ENCODE peak calls at places on chromosomes 13 and 19, in seven cellular contexts. Q is SK-N-SH, C is OCI-LY7, T is hepatocyte, U is GM23248, W is HCT116, X is GM23338. H is an unnamed sample. For H4K20me1, the result is how much of the 10 kb centered on the place peaks cover.

GRCh38 chr19:50430888-50431342 is 1.8 kb upstream of the MYBPC2 start:
- DNase-seq in W (no peak), X (peak), U (peak), C (peak), T (no peak), Q (no peak), H (peak)

GRCh38 chr13:106523566-106523965 is 11.9 kb downstream of the EFNB2 start:
- DNase-seq in Q (peak), U (no peak), T (no peak), W (no peak), C (no peak), X (no peak), H (no peak)

GRCh38 chr19:50431343-50432220 is 1.1 kb upstream of the MYBPC2 start:
- DNase-seq in T (peak), Q (peak), U (peak), C (peak), W (peak), X (peak), H (peak)

GRCh38 chr13:99774644-99775043 is 196.9 kb downstream of the ZIC5 start:
- DNase-seq in X (no peak), C (no peak), U (no peak), W (no peak), T (no peak), Q (no peak), H (no peak)

GRCh38 chr19:41554902-41555301 is 21.1 kb upstream of the CEACAM21 start:
- DNase-seq in U (no peak), W (no peak), C (no peak), Q (no peak), T (no peak), X (no peak), H (no peak)

GRCh38 chr13:28204043-28204442 is 65.7 kb downstream of the PAN3 start:
- DNase-seq in Q (no peak), W (no peak), U (no peak), T (no peak), C (no peak), X (no peak), H (no peak)

GRCh38 chr19:43578787-43579186 is 3.2 kb downstream of the PINLYP start:
- DNase-seq in C (no peak), X (no peak), W (no peak), T (no peak), Q (no peak), U (no peak), H (no peak)

GRCh38 chr13:21546372-21546771 is 57.6 kb downstream of the MICU2 start:
- DNase-seq in C (no peak), X (no peak), U (peak), W (no peak), T (no peak), Q (no peak), H (no peak)

GRCh38 chr19:47509170-47509847 is 5.6 kb downstream of the NAPA start:
- DNase-seq in X (no peak), W (no peak), Q (no peak), U (no peak), T (no peak), C (no peak), H (no peak)

GRCh38 chr19:18153555-18154134 is 682 bp downstream of the PIK3R2 start:
- DNase-seq in C (peak), Q (peak), T (peak), U (peak), W (no peak), X (peak), H (peak)

GRCh38 chr19:38559428-38560401 is 58.0 kb downstream of the MAP4K1 start:
- DNase-seq in X (no peak), T (no peak), U (peak), C (peak), W (no peak), Q (no peak), H (no peak)

GRCh38 chr13:35855531-35856019 is 275.6 kb downstream of the DCLK1 start:
- DNase-seq in C (no peak), W (peak), Q (no peak), X (peak), U (peak), T (no peak), H (peak)

GRCh38 chr13:35909837-35910236 is 221.3 kb downstream of the DCLK1 start:
- DNase-seq in W (no peak), U (no peak), C (no peak), X (peak), T (no peak), Q (no peak), H (no peak)

GRCh38 chr13:101869553-101869952 is 417.1 kb downstream of the ITGBL1 start:
- DNase-seq in W (no peak), X (no peak), Q (no peak), U (peak), C (no peak), T (no peak), H (no peak)

GRCh38 chr13:105177265-105177900 is 1358.1 kb downstream of the EFNB2 start:
- DNase-seq in W (no peak), Q (no peak), T (no peak), X (no peak), U (no peak), C (no peak), H (no peak)

GRCh38 chr19:6812612-6813011 is 40.1 kb downstream of the VAV1 start:
- DNase-seq in Q (no peak), U (no peak), X (no peak), C (no peak), T (no peak), W (no peak), H (no peak)

GRCh38 chr19:45908956-45909355 is 5.6 kb downstream of the NANOS2 start:
- DNase-seq in T (no peak), W (no peak), X (no peak), Q (no peak), C (no peak), U (peak), H (no peak)

GRCh38 chr13:46964789-46965527 is 68.1 kb upstream of the HTR2A start:
- DNase-seq in U (peak), C (no peak), Q (no peak), W (no peak), T (no peak), X (no peak), H (no peak)

GRCh38 chr13:75364131-75364713 is 117.7 kb downstream of the TBC1D4 start:
- DNase-seq in C (no peak), Q (no peak), X (no peak), T (peak), W (no peak), U (no peak), H (no peak)

GRCh38 chr13:24911135-24911524 is 147.2 kb downstream of the RNF17 start:
- DNase-seq in U (peak), W (no peak), Q (no peak), T (no peak), X (no peak), C (no peak), H (no peak)

GRCh38 chr19:39411006-39411831 is 1.2 kb upstream of the PLEKHG2 start:
- DNase-seq in X (no peak), U (peak), Q (no peak), C (no peak), T (peak), W (no peak), H (no peak)

GRCh38 chr19:7605490-7606222 is 10.0 kb downstream of the CAMSAP3 start:
- DNase-seq in U (peak), C (peak), T (no peak), Q (peak), X (peak), W (peak), H (peak)

GRCh38 chr13:34779171-34779570 is 162.9 kb upstream of the NBEA start:
- DNase-seq in C (no peak), U (no peak), T (no peak), W (no peak), Q (no peak), X (peak), H (no peak)

GRCh38 chr13:113724780-113725315 is 34.2 kb upstream of the TMEM255B start:
- DNase-seq in C (peak), W (peak), T (peak), U (peak), X (peak), Q (peak), H (peak)

DNA sequence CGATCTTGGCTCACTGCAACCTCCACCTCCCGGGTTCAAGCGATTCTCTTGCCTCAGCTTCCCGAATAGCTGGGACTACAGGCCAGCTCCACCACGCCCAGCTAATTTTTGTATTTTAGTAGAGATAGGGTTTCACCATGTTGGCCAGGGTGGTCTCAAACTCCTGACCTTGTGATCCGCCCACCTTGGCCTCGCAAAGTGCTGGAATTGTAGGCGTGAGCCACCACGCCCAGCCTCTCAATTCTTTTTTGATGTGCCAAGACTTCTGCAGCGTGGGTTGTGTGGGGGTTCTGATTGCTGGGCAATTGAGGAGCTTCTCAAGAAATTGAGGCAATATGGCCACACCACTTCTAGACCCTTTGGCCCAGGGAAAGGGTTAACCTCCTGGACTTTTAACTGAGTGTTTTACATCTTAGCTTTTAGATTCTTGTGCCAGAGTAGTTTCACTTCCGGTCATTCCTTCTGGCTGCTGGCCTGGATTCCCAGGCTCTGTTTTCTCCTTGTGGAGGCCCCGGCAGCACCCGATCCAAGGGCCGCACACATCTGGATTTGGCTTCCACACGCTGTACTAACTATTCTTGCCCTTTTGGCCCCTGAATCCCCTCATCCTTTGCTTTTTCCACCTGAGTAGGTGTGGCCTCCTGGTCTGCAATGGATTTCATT is 14.7 kb downstream of the SMARCA4 start:
- DNase-seq in U (peak), T (peak), W (no peak), X (no peak), C (no peak), Q (no peak), H (no peak)
- H4K20me1 ChIP-seq in U (under half), T (half or more), W (under half), X (half or more), C (under half), Q (half or more), H (half or more)

GRCh38 chr13:26919311-26919710 is 158.7 kb upstream of the GPR12 start:
- DNase-seq in U (peak), Q (no peak), C (no peak), W (no peak), X (no peak), T (no peak), H (no peak)

GRCh38 chr13:26914148-26914547 is 153.6 kb upstream of the GPR12 start:
- DNase-seq in C (no peak), U (no peak), Q (no peak), T (no peak), X (no peak), W (no peak), H (no peak)

GRCh38 chr13:26910754-26911465 is 150.3 kb upstream of the GPR12 start:
- DNase-seq in U (no peak), X (no peak), W (no peak), T (no peak), C (no peak), Q (no peak), H (no peak)

GRCh38 chr13:26909515-26909914 is 148.9 kb upstream of the GPR12 start:
- DNase-seq in C (no peak), X (no peak), W (no peak), U (no peak), Q (no peak), T (no peak), H (no peak)

DNA sequence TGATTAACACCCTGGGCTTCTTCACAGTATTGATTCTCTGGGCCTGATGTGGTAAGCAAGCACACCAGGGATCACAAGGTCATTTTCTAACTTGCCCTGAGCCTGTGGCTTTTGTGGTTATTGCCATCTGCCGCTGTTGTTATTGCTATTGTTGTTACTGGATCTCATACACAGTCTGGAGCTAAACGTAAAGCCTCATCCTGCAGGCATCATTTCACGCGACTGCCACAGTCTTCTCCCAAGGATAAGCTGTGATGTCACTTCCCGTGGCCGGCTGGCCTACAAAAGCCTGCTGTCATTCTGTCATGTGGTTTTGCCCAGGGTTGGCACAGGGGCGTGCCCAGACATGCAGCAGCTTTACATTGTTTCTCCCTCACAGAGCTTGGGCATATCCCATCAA is 154.0 kb upstream of the GPR12 start:
- DNase-seq in W (peak), Q (no peak), T (no peak), U (no peak), X (no peak), C (no peak), H (no peak)
- TF ChIP-seq EZH2phosphoT487 in W (no peak), Q (no peak), T (no peak), U (no peak), X (no peak), C (no peak), H (no peak)

DNA sequence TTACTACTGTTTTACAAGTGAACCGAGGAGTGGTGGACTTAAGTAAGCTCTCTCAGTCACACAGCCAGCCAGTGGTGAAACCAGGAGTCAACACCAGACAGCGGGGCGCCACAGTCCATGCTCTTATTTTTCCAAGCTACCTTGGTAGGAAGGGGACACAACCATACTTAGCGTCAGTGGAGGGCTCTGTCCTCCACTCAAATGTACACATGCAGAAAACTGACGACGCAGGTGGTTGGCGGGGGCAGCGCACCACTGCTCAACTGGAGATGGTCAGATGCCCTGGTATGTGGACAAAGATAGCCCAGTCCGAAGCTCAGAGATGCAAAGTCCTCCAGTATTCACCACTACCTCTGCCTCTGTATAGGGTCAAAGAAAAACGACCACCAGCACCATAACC is 1.1 kb downstream of the ZNF667 start:
- DNase-seq in C (no peak), Q (no peak), U (peak), W (no peak), X (no peak), T (no peak), H (no peak)
- H3K4me2 ChIP-seq in C (no peak), Q (peak), U (peak), W (no peak), X (peak), T (peak), H (peak)

DNA sequence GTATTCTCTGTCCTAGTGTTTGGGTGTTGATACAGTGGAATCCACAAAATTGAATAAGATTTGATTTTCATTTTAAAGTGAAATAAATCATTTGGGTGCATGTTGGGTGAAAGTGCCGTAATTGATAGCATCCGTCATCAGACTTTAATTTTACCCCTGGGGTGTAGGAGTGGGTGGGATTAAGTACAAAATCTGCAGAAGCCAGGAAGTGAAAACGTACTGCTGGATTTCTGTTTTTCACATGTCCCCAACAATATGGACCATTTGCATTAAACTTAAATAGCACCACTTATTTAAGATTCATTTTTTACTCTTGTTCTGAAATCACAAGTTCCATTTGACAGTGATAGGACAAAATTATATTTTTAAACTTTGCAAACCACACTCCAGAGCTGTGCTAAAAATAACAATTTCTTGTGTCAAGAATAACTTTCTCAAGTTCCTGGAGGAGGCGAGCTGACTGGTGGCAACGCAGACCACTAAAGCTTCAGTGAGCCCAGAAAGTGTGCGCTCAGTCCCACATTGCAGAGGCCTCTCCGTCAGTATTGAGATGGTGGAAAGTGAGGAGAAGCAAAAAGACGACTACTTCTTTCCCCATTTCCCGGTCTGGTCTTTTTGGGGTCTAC is 71.3 kb downstream of the ARHGEF7 start:
- DNase-seq in X (no peak), C (peak), Q (no peak), U (no peak), T (no peak), W (no peak), H (no peak)
- H4K20me1 ChIP-seq in X (half or more), C (under half), Q (half or more), U (under half), T (half or more), W (under half), H (half or more)

GRCh38 chr19:2574478-2574931 is 98.6 kb downstream of the GADD45B start:
- DNase-seq in U (no peak), T (no peak), C (no peak), X (no peak), W (no peak), Q (no peak), H (no peak)
- TF ChIP-seq EZH2phosphoT487 in U (no peak), T (no peak), C (no peak), X (no peak), W (no peak), Q (no peak), H (no peak)

GRCh38 chr19:5141278-5141925 is 172.5 kb downstream of the KDM4B start:
- DNase-seq in X (no peak), W (no peak), U (peak), Q (no peak), T (no peak), C (no peak), H (no peak)

GRCh38 chr19:5137114-5137513 is 168.2 kb downstream of the KDM4B start:
- DNase-seq in X (no peak), U (no peak), T (no peak), C (no peak), W (no peak), Q (no peak), H (no peak)

GRCh38 chr19:5136060-5136855 is 167.3 kb downstream of the KDM4B start:
- DNase-seq in X (no peak), T (no peak), W (no peak), U (no peak), C (no peak), Q (no peak), H (no peak)

GRCh38 chr19:5137571-5138124 is 168.7 kb downstream of the KDM4B start:
- DNase-seq in U (no peak), W (no peak), T (no peak), C (no peak), Q (peak), X (peak), H (peak)

GRCh38 chr19:5138606-5139594 is 170.0 kb downstream of the KDM4B start:
- DNase-seq in U (peak), W (no peak), X (no peak), Q (no peak), T (no peak), C (no peak), H (no peak)
- H3K4me2 ChIP-seq in U (no peak), W (no peak), X (no peak), Q (no peak), T (no peak), C (no peak), H (no peak)